ENCODE peak calls at places on chromosomes 5 and 9, in four cellular contexts. L, Y, W and Z are unnamed samples. For H3K4me1, the result is how much of the 10 kb centered on the place peaks cover.

GRCh38 chr9:92986175-92987110 is 39.1 kb downstream of the FGD3 start:
- DNase-seq in Y (peak), L (no peak), W (no peak), Z (no peak)

GRCh38 chr5:110751902-110752762 is 13.3 kb downstream of the SLC25A46 start:
- DNase-seq in L (no peak), Y (no peak), W (no peak), Z (no peak)

GRCh38 chr5:59187772-59188347 is 605.0 kb downstream of the RAB3C start:
- DNase-seq in L (no peak), W (no peak), Y (peak), Z (no peak)

GRCh38 chr5:88660326-88660946 is 222.5 kb downstream of the MEF2C start:
- DNase-seq in L (no peak), W (no peak), Y (no peak), Z (no peak)

GRCh38 chr9:138102246-138103051 is 224.9 kb downstream of the CACNA1B start:
- DNase-seq in Y (no peak), L (no peak), W (no peak), Z (no peak)

GRCh38 chr5:1883120-1883924 is 597 bp upstream of the IRX4 start:
- DNase-seq in L (no peak), Y (peak), W (no peak), Z (no peak)

GRCh38 chr5:125551246-125551645 is 804.8 kb upstream of the ZNF608 start:
- DNase-seq in L (no peak), Y (no peak), W (no peak), Z (no peak)

GRCh38 chr5:53645078-53645477 is 84.6 kb downstream of the NDUFS4 start:
- DNase-seq in L (no peak), Y (no peak), W (no peak), Z (no peak)

GRCh38 chr9:75176037-75176436 is 87.7 kb downstream of the OSTF1 start:
- DNase-seq in W (no peak), L (no peak), Y (no peak), Z (no peak)

GRCh38 chr5:111584651-111585050 is 72.3 kb upstream of the STARD4 start:
- DNase-seq in Y (no peak), W (no peak), L (no peak), Z (no peak)

GRCh38 chr9:72292874-72293607 is 72.0 kb downstream of the ZFAND5 start:
- DNase-seq in W (no peak), L (no peak), Y (peak), Z (no peak)

GRCh38 chr9:95733687-95734659 is 141.5 kb upstream of the ERCC6L2 start:
- DNase-seq in Y (no peak), L (peak), W (no peak), Z (peak)

GRCh38 chr9:87740198-87740597 is 14.3 kb downstream of the CTSL start:
- DNase-seq in W (no peak), Y (no peak), L (no peak), Z (no peak)

GRCh38 chr5:176810084-176810597 is at the start of gene UNC5A:
- DNase-seq in W (no peak), L (no peak), Y (peak), Z (no peak)

GRCh38 chr5:110027527-110028322 is 338.0 kb downstream of the MAN2A1 start:
- DNase-seq in W (no peak), L (no peak), Y (no peak), Z (no peak)

GRCh38 chr5:177519463-177520235 is 2.9 kb upstream of the DDX41 start:
- DNase-seq in Y (no peak), L (no peak), W (no peak), Z (no peak)

GRCh38 chr9:92711844-92712243 is 41.9 kb upstream of the IPPK start:
- DNase-seq in Y (no peak), L (no peak), W (no peak), Z (no peak)

GRCh38 chr5:35781181-35781580 is 75.5 kb upstream of the IL7R start:
- DNase-seq in L (no peak), Y (no peak), W (no peak), Z (no peak)

GRCh38 chr5:16713386-16713928 is 96.7 kb upstream of the RETREG1 start:
- DNase-seq in Y (no peak), W (no peak), L (no peak), Z (no peak)

GRCh38 chr9:114348261-114348905 is 18.7 kb downstream of the ORM2 start:
- DNase-seq in L (no peak), W (no peak), Y (no peak), Z (no peak)

GRCh38 chr5:43425965-43426364 is 13.8 kb upstream of the CCL28 start:
- DNase-seq in W (no peak), Y (peak), L (no peak), Z (no peak)

GRCh38 chr5:139681112-139681458 is 32.9 kb downstream of the CXXC5 start:
- DNase-seq in W (no peak), L (no peak), Y (no peak), Z (no peak)

GRCh38 chr5:147336871-147337270 is 102.0 kb downstream of the STK32A start:
- DNase-seq in L (no peak), W (no peak), Y (no peak), Z (no peak)

GRCh38 chr5:131211669-131212068 is 40.9 kb downstream of the LYRM7 start:
- DNase-seq in L (no peak), W (no peak), Y (no peak), Z (no peak)

DNA sequence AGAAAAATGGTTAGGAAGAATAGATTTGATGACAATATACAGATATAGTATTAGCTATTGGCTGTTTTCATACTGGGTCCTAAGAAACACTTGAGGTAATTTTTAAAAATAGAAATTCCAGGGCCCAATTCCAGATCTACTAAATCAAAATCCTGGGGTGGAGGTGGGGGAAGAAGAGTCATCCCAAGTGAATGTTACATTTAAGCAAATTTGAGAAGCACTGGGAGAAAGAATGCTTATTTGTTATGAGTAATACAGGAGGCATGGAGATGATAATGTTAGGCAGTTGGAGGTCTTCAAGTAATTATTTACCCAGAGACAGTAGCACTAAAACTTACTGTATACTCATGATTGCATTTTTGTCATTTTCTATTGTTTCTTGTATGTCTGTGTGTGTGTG is 93.0 kb upstream of the DAB2 start:
- DNase-seq in L (no peak), W (no peak), Y (peak), Z (no peak)
- TF ChIP-seq EP300 in L (no peak), W (no peak), Y (peak), Z (no peak)

GRCh38 chr9:68733021-68733405 is 28.0 kb downstream of the PIP5K1B start:
- DNase-seq in W (no peak), L (no peak), Y (no peak), Z (no peak)
- H3K27ac ChIP-seq in W (no peak), L (no peak), Y (no peak), Z (no peak)

DNA sequence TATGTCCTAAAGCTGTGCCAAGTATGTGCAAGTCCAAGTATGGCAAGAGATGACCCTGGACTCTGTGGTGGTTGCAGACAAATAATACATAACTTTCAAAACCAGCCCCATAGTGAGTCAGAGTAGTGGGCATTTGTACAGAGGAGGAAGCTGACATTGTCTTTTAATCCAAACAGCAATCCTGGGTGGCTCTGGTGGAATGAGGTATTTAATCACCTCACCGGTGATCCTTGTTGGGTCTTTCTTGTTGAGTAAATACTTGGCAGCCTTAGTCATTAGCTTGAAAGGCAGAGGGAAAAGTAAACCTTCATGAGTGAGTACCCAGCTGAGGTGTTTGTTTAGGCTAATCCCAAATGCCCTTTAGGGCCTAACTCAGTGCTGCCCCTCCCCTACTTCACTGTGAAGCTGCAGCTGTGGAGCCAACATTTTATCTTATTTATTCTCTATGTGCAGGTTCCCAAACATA is 148.7 kb upstream of the SLC12A2 start:
- DNase-seq in W (peak), L (no peak), Y (peak), Z (no peak)
- H3K4me1 ChIP-seq in W (under half), L (under half), Y (under half), Z (under half)

GRCh38 chr5:28226407-28226806 is 1188.0 kb upstream of the CDH9 start:
- DNase-seq in W (no peak), Y (no peak), L (no peak), Z (no peak)
- TF ChIP-seq EP300 in W (no peak), Y (no peak), L (no peak), Z (no peak)

GRCh38 chr9:129671065-129671464 is 5.6 kb downstream of the PRRX2 start:
- DNase-seq in L (no peak), W (no peak), Y (no peak), Z (no peak)

GRCh38 chr9:129671519-129671918 is 6.1 kb downstream of the PRRX2 start:
- DNase-seq in W (no peak), Y (no peak), L (no peak), Z (no peak)

GRCh38 chr9:129669141-129669718 is 3.8 kb downstream of the PRRX2 start:
- DNase-seq in Y (no peak), L (no peak), W (no peak), Z (no peak)

GRCh38 chr9:129667850-129668249 is 2.4 kb downstream of the PRRX2 start:
- DNase-seq in Y (no peak), L (no peak), W (no peak), Z (no peak)

GRCh38 chr9:129669946-129670345 is 4.5 kb downstream of the PRRX2 start:
- DNase-seq in Y (no peak), L (no peak), W (no peak), Z (no peak)
- H3K27ac ChIP-seq in Y (no peak), L (no peak), W (no peak), Z (no peak)

GRCh38 chr9:133421615-133422542 is at the start of gene ADAMTS13:
- DNase-seq in L (no peak), Y (peak), W (no peak), Z (no peak)

GRCh38 chr9:133415107-133415506 is 2.7 kb downstream of the REXO4 start:
- DNase-seq in Y (no peak), L (no peak), W (no peak), Z (no peak)

GRCh38 chr9:133420392-133420827 is 1.8 kb upstream of the ADAMTS13 start:
- DNase-seq in Y (peak), W (no peak), L (no peak), Z (no peak)

GRCh38 chr9:133417541-133418461 is at the start of gene REXO4:
- DNase-seq in Y (peak), W (peak), L (peak), Z (peak)

DNA sequence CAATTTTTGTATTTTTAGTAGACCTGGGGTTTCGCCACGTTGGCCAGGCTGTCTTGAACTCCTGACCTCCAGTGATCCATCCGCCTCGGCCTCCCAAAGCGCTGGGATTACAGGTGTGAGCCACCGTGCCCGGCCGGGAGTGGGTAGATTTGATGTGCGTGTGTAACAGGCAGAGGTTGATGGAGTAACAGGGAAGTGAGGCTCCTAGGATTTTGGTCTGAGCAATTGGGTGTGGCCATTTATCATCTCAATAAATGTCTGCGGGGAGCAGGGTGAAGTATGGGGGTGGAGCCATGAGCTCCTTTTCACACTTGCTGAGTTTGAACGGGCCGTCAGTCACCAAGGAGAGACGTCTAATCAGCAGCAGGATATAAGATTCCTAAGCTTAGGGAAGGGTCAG is 1.2 kb upstream of the REXO4 start:
- DNase-seq in L (no peak), Y (no peak), W (no peak), Z (no peak)
- H3K4me1 ChIP-seq in L (under half), Y (under half), W (under half), Z (under half)

GRCh38 chr5:80140496-80140895 is 105.3 kb downstream of the THBS4 start:
- DNase-seq in L (no peak), Y (no peak), W (no peak), Z (no peak)

GRCh38 chr5:80142996-80143395 is 107.8 kb downstream of the THBS4 start:
- DNase-seq in W (no peak), Y (no peak), L (no peak), Z (no peak)

GRCh38 chr5:80139573-80139972 is 104.4 kb downstream of the THBS4 start:
- DNase-seq in W (no peak), L (no peak), Y (no peak), Z (no peak)

GRCh38 chr5:80141681-80142080 is 106.5 kb downstream of the THBS4 start:
- DNase-seq in Y (no peak), L (no peak), W (no peak), Z (no peak)

DNA sequence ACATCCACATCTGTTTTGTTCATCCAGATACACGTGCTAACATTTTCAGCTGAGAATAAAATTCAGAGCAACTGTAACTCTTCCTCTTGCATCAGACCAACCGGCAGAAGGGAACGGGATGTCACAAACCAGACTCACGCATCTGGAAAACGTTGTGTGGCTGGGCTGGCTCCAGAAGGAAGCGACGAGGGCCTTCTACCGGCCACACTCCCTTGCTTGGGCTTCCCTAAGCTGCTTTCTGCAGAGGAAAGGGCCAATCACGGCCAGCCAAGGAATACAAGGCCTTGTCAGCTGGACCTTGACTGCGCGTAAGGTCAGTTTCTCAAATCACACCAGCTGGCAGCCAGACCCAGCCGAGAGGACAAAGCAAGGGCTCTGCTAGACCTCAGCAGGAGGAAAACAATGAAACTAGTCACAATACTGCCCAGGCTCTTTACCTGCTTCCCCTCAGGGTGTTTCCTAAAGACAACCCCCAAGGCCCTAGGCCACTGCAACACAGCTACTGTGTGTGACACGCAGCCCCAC is 106.1 kb downstream of the THBS4 start:
- DNase-seq in L (peak), Y (no peak), W (peak), Z (peak)
- TF ChIP-seq EP300 in L (peak), Y (no peak), W (no peak), Z (peak)

GRCh38 chr9:38009035-38009501 is 60.0 kb downstream of the SHB start:
- DNase-seq in W (no peak), Y (no peak), L (no peak), Z (no peak)

GRCh38 chr9:38012767-38013450 is 56.1 kb downstream of the SHB start:
- DNase-seq in L (no peak), Y (no peak), W (no peak), Z (no peak)

GRCh38 chr9:38009990-38010389 is 59.0 kb downstream of the SHB start:
- DNase-seq in W (no peak), L (no peak), Y (no peak), Z (no peak)

GRCh38 chr9:38011991-38012390 is 57.0 kb downstream of the SHB start:
- DNase-seq in W (no peak), Y (no peak), L (no peak), Z (no peak)

GRCh38 chr9:38010918-38011704 is 57.9 kb downstream of the SHB start:
- DNase-seq in Y (no peak), W (no peak), L (no peak), Z (no peak)
- H3K27ac ChIP-seq in Y (peak), W (no peak), L (no peak), Z (no peak)

GRCh38 chr5:142119051-142119625 is 10.6 kb downstream of the NDFIP1 start:
- DNase-seq in W (no peak), L (no peak), Y (no peak), Z (no peak)
- H3K4me1 ChIP-seq in W (under half), L (under half), Y (under half), Z (under half)